ENCODE peak calls at places on chromosomes 2 and 18, in seven cellular contexts. Z is non-pigmented ciliary epithelial cell, H is aorta, D is fibroblast of pulmonary artery, T is HT1080, W is T-helper 2 cell, F is AG08396. B is an unnamed sample.

GRCh38 chr2:110872521-110872920 is 140.1 kb downstream of the ACOXL start:
- DNase-seq in Z (no peak), H (no peak), D (no peak), F (no peak), T (no peak), W (no peak), B (no peak)

GRCh38 chr2:70477473-70477872 is 76.2 kb downstream of the TGFA start:
- DNase-seq in W (no peak), T (no peak), D (no peak), F (no peak), Z (no peak), H (no peak), B (no peak)

GRCh38 chr2:102437122-102437521 is 14.2 kb downstream of the IL18RAP start:
- DNase-seq in W (peak; percentile 29), H (no peak), D (no peak), F (no peak), Z (no peak), T (no peak), B (no peak)

GRCh38 chr2:38446972-38447561 is 70.0 kb upstream of the ATL2 start:
- DNase-seq in Z (no peak), T (no peak), H (no peak), F (no peak), W (no peak), D (no peak), B (no peak)

GRCh38 chr2:43067254-43068052 is 159.0 kb downstream of the ZFP36L2 start:
- DNase-seq in D (no peak), T (no peak), Z (no peak), W (no peak), H (peak; percentile 71), F (no peak), B (no peak)

GRCh38 chr2:187024739-187025138 is 175.8 kb upstream of the ZSWIM2 start:
- DNase-seq in D (no peak), T (no peak), W (no peak), H (no peak), F (no peak), Z (no peak), B (no peak)

GRCh38 chr2:106192752-106193490 is 1.2 kb downstream of the UXS1 start:
- DNase-seq in H (no peak), Z (peak; percentile 79), F (peak; percentile 59), W (peak; percentile 63), D (peak; percentile 95), T (peak; percentile 76), B (peak; percentile 68)

GRCh38 chr18:35161934-35162333 is 78.9 kb upstream of the ZNF397 start:
- DNase-seq in F (no peak), Z (no peak), W (no peak), D (no peak), H (no peak), T (no peak), B (no peak)